ENCODE peak calls at places on chromosomes 1 and 21, in six cellular contexts. One of them, this sample, is unnamed. For H3K4me1, the result is how much of the 10 kb centered on the place peaks cover.

GRCh38 chr21:31255846-31256395 is 88.1 kb downstream of the TIAM1 start:
- DNase-seq in A549: no peak
- DNase-seq in neural progenitor cell: no peak
- DNase-seq in mammary epithelial cell: no peak
- DNase-seq in IMR-90: no peak
- DNase-seq in DND-41: no peak
- DNase-seq in this sample: no peak

GRCh38 chr1:3727042-3727824 is 25.0 kb upstream of the CCDC27 start:
- DNase-seq in IMR-90: no peak
- DNase-seq in mammary epithelial cell: no peak
- DNase-seq in DND-41: no peak
- DNase-seq in neural progenitor cell: peak
- DNase-seq in A549: peak
- DNase-seq in this sample: peak

GRCh38 chr1:47782414-47783165 is 214.6 kb downstream of the TRABD2B start:
- DNase-seq in neural progenitor cell: no peak
- DNase-seq in A549: no peak
- DNase-seq in DND-41: no peak
- DNase-seq in mammary epithelial cell: no peak
- DNase-seq in IMR-90: no peak
- DNase-seq in this sample: no peak

GRCh38 chr1:158180741-158181576 is at the start of gene CD1D:
- DNase-seq in mammary epithelial cell: peak
- DNase-seq in A549: no peak
- DNase-seq in neural progenitor cell: peak
- DNase-seq in IMR-90: no peak
- DNase-seq in DND-41: peak
- DNase-seq in this sample: peak

GRCh38 chr1:177274687-177275211 is 104.0 kb downstream of the BRINP2 start:
- DNase-seq in DND-41: no peak
- DNase-seq in mammary epithelial cell: peak
- DNase-seq in neural progenitor cell: no peak
- DNase-seq in IMR-90: peak
- DNase-seq in A549: no peak
- DNase-seq in this sample: no peak

GRCh38 chr21:40769231-40769630 is 77.7 kb downstream of the DSCAM start:
- DNase-seq in neural progenitor cell: no peak
- DNase-seq in DND-41: no peak
- DNase-seq in mammary epithelial cell: no peak
- DNase-seq in IMR-90: no peak
- DNase-seq in A549: no peak
- DNase-seq in this sample: no peak

GRCh38 chr21:36765229-36765628 is 66.3 kb downstream of the SIM2 start:
- DNase-seq in A549: no peak
- DNase-seq in IMR-90: peak
- DNase-seq in neural progenitor cell: no peak
- DNase-seq in mammary epithelial cell: peak
- DNase-seq in DND-41: no peak
- DNase-seq in this sample: no peak

GRCh38 chr1:212034516-212035122 is 738 bp downstream of the INTS7 start:
- DNase-seq in DND-41: no peak
- DNase-seq in A549: no peak
- DNase-seq in neural progenitor cell: no peak
- DNase-seq in IMR-90: no peak
- DNase-seq in mammary epithelial cell: no peak
- DNase-seq in this sample: no peak

GRCh38 chr1:204225841-204226745 is 12.3 kb upstream of the GOLT1A start:
- DNase-seq in mammary epithelial cell: peak
- DNase-seq in neural progenitor cell: no peak
- DNase-seq in A549: no peak
- DNase-seq in DND-41: no peak
- DNase-seq in IMR-90: peak
- DNase-seq in this sample: no peak

GRCh38 chr1:1120096-1120495 is 4.2 kb upstream of the C1orf159 start:
- DNase-seq in neural progenitor cell: no peak
- DNase-seq in A549: no peak
- DNase-seq in IMR-90: no peak
- DNase-seq in DND-41: no peak
- DNase-seq in mammary epithelial cell: no peak
- DNase-seq in this sample: no peak

GRCh38 chr1:219387211-219387610 is 213.5 kb downstream of the LYPLAL1 start:
- DNase-seq in mammary epithelial cell: no peak
- DNase-seq in A549: no peak
- DNase-seq in neural progenitor cell: no peak
- DNase-seq in DND-41: no peak
- DNase-seq in IMR-90: no peak
- DNase-seq in this sample: no peak

GRCh38 chr1:32984090-32984828 is 19.6 kb upstream of the RNF19B start:
- DNase-seq in IMR-90: peak
- DNase-seq in mammary epithelial cell: no peak
- DNase-seq in DND-41: no peak
- DNase-seq in neural progenitor cell: no peak
- DNase-seq in A549: no peak
- DNase-seq in this sample: peak

GRCh38 chr1:200090252-200091159 is 63.0 kb downstream of the NR5A2 start:
- DNase-seq in A549: peak
- DNase-seq in IMR-90: peak
- DNase-seq in neural progenitor cell: peak
- DNase-seq in DND-41: no peak
- DNase-seq in mammary epithelial cell: peak
- DNase-seq in this sample: peak

GRCh38 chr1:94928293-94928939 is 1.5 kb upstream of the CNN3 start:
- DNase-seq in neural progenitor cell: no peak
- DNase-seq in IMR-90: no peak
- DNase-seq in mammary epithelial cell: no peak
- DNase-seq in DND-41: no peak
- DNase-seq in A549: no peak
- DNase-seq in this sample: no peak

DNA sequence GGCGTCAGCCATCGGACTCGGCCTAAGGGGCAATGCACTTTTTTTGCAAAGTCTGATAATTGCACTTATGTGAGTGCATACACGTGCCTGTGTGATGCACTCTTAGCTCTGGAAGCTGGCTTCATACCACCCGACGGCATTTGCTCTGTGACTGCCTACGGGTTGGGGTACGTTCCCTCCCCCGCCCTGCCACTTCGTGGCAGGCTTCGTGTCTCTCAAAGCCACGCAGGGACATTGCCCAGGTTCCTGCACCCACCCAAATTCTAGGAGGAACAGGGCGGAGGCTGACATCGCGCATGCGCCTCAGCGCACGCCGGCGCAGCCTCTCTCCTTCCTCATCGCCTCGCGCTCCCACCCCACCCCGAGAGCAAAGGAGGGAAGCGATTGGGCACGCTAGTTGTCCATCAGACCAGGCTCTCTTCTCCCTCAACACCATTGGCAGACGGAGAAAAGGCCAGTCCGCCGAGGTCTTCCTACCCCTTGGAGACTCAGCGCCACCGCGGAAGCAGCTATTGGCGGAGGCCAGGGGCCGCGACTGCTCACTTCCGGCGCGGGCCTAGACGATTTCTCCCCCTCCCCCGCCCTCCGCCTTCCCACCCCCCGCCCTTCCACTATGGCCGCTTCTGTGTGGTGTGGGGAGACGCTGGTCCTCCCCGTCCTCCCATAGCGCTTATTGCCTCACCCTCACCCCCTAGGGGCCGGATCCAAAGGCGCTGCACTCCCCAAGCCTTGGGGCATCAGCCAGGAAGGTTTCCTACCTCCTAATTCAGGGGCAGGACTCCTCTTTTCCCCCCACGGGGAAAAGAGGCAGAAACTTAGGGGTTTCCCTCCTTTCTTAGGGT is at the start of gene INTS3:
- DNase-seq in A549: peak
- DNase-seq in DND-41: peak
- DNase-seq in mammary epithelial cell: peak
- DNase-seq in neural progenitor cell: peak
- DNase-seq in IMR-90: peak
- DNase-seq in this sample: peak
- H3K4me1 ChIP-seq in A549: under half
- H3K4me1 ChIP-seq in DND-41: under half
- H3K4me1 ChIP-seq in mammary epithelial cell: under half
- H3K4me1 ChIP-seq in neural progenitor cell: under half
- H3K4me1 ChIP-seq in IMR-90: under half
- H3K4me1 ChIP-seq in this sample: under half

GRCh38 chr1:220786337-220787068 is at the start of gene MTARC1:
- DNase-seq in IMR-90: no peak
- DNase-seq in neural progenitor cell: peak
- DNase-seq in A549: peak
- DNase-seq in DND-41: no peak
- DNase-seq in mammary epithelial cell: no peak
- DNase-seq in this sample: peak
- H3K4me2 ChIP-seq in IMR-90: peak
- H3K4me2 ChIP-seq in neural progenitor cell: peak
- H3K4me2 ChIP-seq in A549: peak
- H3K4me2 ChIP-seq in DND-41: no peak
- H3K4me2 ChIP-seq in mammary epithelial cell: peak
- H3K4me2 ChIP-seq in this sample: peak

GRCh38 chr1:25066253-25066652 is 136.2 kb upstream of the RUNX3 start:
- DNase-seq in IMR-90: no peak
- DNase-seq in DND-41: no peak
- DNase-seq in mammary epithelial cell: no peak
- DNase-seq in neural progenitor cell: no peak
- DNase-seq in A549: no peak
- DNase-seq in this sample: no peak

GRCh38 chr1:25063591-25064416 is 133.7 kb upstream of the RUNX3 start:
- DNase-seq in A549: peak
- DNase-seq in mammary epithelial cell: no peak
- DNase-seq in DND-41: no peak
- DNase-seq in neural progenitor cell: no peak
- DNase-seq in IMR-90: no peak
- DNase-seq in this sample: no peak

GRCh38 chr1:25065246-25066238 is 135.5 kb upstream of the RUNX3 start:
- DNase-seq in DND-41: no peak
- DNase-seq in mammary epithelial cell: no peak
- DNase-seq in neural progenitor cell: no peak
- DNase-seq in A549: no peak
- DNase-seq in IMR-90: peak
- DNase-seq in this sample: no peak

GRCh38 chr1:25062621-25063255 is 132.7 kb upstream of the RUNX3 start:
- DNase-seq in DND-41: no peak
- DNase-seq in mammary epithelial cell: no peak
- DNase-seq in A549: no peak
- DNase-seq in IMR-90: no peak
- DNase-seq in neural progenitor cell: no peak
- DNase-seq in this sample: no peak

DNA sequence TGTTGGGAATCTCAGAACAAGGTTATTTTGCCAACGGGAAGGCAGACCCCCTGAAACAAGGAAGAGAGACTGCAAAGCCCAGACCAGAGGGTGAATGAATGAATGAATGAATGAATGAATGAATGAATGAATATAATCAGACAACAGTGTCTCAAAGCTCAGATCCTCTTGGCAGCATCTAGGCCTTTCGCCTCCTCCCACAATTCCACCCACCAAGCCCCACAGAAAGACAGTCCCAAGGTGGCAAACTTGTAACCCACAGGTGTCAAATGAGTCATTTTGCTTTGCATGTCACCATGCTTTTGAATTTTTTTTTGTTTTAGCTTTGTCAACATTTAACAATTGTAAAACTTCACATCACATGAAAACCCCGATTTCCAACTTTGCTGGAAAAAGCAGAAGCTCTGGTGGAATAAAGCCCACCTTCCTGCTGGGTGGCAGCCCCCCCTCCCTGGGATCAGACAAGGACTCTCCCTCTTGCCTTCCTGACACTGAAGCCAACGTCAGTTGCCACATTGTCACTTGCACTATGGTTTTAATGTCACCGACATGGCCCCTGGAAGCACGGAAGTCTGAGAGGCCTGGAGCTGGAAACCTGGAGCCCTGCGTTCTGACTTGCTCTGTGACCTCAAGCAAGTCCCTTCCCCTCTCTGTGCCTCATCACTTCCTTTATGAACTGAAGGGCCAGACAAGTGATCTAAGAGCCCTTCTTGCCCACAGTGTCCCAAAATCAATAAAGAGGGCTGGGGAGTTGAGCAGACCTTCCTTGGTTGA is 134.6 kb upstream of the RUNX3 start:
- DNase-seq in A549: no peak
- DNase-seq in neural progenitor cell: no peak
- DNase-seq in mammary epithelial cell: no peak
- DNase-seq in DND-41: no peak
- DNase-seq in IMR-90: no peak
- DNase-seq in this sample: no peak
- H3K27ac ChIP-seq in A549: no peak
- H3K27ac ChIP-seq in neural progenitor cell: no peak
- H3K27ac ChIP-seq in mammary epithelial cell: no peak
- H3K27ac ChIP-seq in DND-41: no peak
- H3K27ac ChIP-seq in IMR-90: no peak
- H3K27ac ChIP-seq in this sample: no peak

DNA sequence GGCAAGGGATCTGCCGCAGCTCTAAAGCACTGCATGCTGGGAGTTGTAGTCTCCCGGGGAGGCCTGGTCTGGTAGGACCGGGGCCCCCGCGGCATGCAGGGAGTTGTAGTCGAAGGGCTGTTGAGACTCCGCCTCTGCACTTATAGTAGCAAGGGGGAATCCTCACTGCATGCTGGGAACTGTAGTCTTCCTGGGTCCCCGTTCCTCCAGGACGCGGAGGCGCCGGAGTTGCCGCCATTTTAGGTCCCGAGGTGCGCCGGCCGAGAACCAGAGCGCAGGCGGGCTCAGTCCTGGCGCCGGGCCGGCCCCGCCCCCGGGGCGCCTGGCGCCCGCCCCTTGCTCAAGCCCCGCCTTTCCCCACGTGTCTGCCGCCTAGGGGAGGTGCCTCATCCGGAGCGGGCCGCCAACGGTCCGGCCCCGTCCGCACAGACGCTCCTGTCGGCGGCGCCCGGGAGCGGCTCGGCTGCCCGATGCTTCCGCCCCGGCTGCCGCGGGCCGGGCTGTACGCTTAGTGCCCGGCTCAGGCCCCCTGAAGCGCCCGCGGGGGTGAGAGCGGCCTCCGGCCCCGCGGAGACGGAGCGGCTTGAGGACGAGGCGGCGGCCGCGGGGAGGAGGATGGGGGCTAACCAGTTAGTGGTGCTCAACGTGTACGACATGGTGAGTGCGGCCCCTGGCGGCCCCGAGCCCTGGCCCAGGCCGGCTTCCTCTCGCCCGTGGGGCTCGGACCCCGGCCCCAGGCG is at the start of gene DESI2:
- DNase-seq in A549: peak
- DNase-seq in neural progenitor cell: peak
- DNase-seq in DND-41: peak
- DNase-seq in mammary epithelial cell: peak
- DNase-seq in IMR-90: peak
- DNase-seq in this sample: peak
- H3K4me1 ChIP-seq in A549: under half
- H3K4me1 ChIP-seq in neural progenitor cell: under half
- H3K4me1 ChIP-seq in DND-41: under half
- H3K4me1 ChIP-seq in mammary epithelial cell: under half
- H3K4me1 ChIP-seq in IMR-90: under half
- H3K4me1 ChIP-seq in this sample: under half

GRCh38 chr1:187047298-187047697 is 218.5 kb downstream of the PLA2G4A start:
- DNase-seq in neural progenitor cell: peak
- DNase-seq in IMR-90: no peak
- DNase-seq in mammary epithelial cell: no peak
- DNase-seq in DND-41: no peak
- DNase-seq in A549: no peak
- DNase-seq in this sample: peak
- H3K4me2 ChIP-seq in neural progenitor cell: peak
- H3K4me2 ChIP-seq in IMR-90: no peak
- H3K4me2 ChIP-seq in mammary epithelial cell: no peak
- H3K4me2 ChIP-seq in DND-41: no peak
- H3K4me2 ChIP-seq in A549: no peak
- H3K4me2 ChIP-seq in this sample: peak

This sample was measured in GM23338.